ENCODE peak calls at places on chromosomes 7 and 10, in ten cellular contexts. N is ACHN; H is fibroblast of the aortic adventitia; W is NCI-H1417 treated with DMSO at 0.1 percent for 48 hours; X is HuH-7; K is activated T-cell treated with anti-CD3 and anti-CD28 coated beads, Interleukin-2, amount 50 U/mL, for 48 hours; Y is AG08396; Z is substantia nigra; U is left colon; R is Right ventricle myocardium superior. F is an unnamed sample.

GRCh38 chr10:124100124-124100523 is 6.7 kb upstream of the CHST15 start:
- DNase-seq in U (no peak), W (no peak), R (no peak), Y (no peak), N (no peak), K (no peak), H (no peak), Z (no peak), X (no peak), F (no peak)

GRCh38 chr10:132570265-132570664 is 32.7 kb downstream of the INPP5A start:
- DNase-seq in H (no peak), Z (no peak), N (no peak), U (no peak), X (no peak), Y (no peak), W (no peak), K (no peak), R (peak), F (peak)

GRCh38 chr7:39950473-39951155 is 558 bp downstream of the CDK13 start:
- DNase-seq in Z (peak), N (peak), R (peak), U (peak), X (peak), K (peak), W (no peak), Y (peak), H (peak), F (peak)

GRCh38 chr10:70676511-70676910 is 4.2 kb downstream of the ADAMTS14 start:
- DNase-seq in K (no peak), Y (no peak), N (no peak), U (no peak), Z (no peak), H (no peak), W (no peak), R (no peak), X (no peak), F (no peak)

GRCh38 chr10:129914960-129915359 is 49.1 kb downstream of the EBF3 start:
- DNase-seq in N (no peak), W (no peak), H (no peak), K (no peak), U (no peak), X (no peak), Y (no peak), Z (no peak), R (no peak), F (no peak)

GRCh38 chr7:40733111-40733510 is 598.3 kb downstream of the SUGCT start:
- DNase-seq in R (no peak), W (no peak), U (no peak), Z (no peak), N (no peak), H (peak), K (no peak), Y (no peak), X (peak), F (no peak)

GRCh38 chr7:22109761-22110160 is 164.1 kb upstream of the CDCA7L start:
- DNase-seq in K (peak), Z (peak), N (peak), H (peak), U (no peak), R (no peak), W (no peak), Y (peak), X (peak), F (peak)

GRCh38 chr7:34939175-34939574 is 98.1 kb downstream of the DPY19L1 start:
- DNase-seq in X (peak), Z (no peak), Y (peak), W (no peak), K (no peak), H (no peak), R (no peak), U (no peak), N (no peak), F (no peak)

GRCh38 chr10:102672822-102673200 is 28.5 kb downstream of the TRIM8 start:
- DNase-seq in N (no peak), W (no peak), X (no peak), H (no peak), Z (no peak), K (no peak), U (no peak), R (no peak), Y (no peak), F (no peak)

GRCh38 chr7:30302656-30303311 is 18.4 kb downstream of the ZNRF2 start:
- DNase-seq in H (no peak), R (no peak), N (no peak), X (no peak), U (no peak), W (no peak), K (no peak), Z (no peak), Y (no peak), F (no peak)

GRCh38 chr7:44177570-44178131 is 11.6 kb downstream of the GCK start:
- DNase-seq in X (no peak), W (no peak), Y (no peak), U (no peak), H (peak), R (no peak), Z (no peak), K (no peak), N (peak), F (peak)

GRCh38 chr7:33667261-33667660 is 238.1 kb upstream of the BMPER start:
- DNase-seq in Y (no peak), K (no peak), N (no peak), Z (no peak), H (peak), U (no peak), R (no peak), W (no peak), X (no peak), F (no peak)

GRCh38 chr10:99433378-99434020 is 3.1 kb upstream of the GOT1 start:
- DNase-seq in N (peak), R (no peak), Y (no peak), Z (no peak), U (no peak), X (no peak), K (no peak), W (no peak), H (no peak), F (no peak)

GRCh38 chr10:76396126-76396525 is 964.7 kb downstream of the LRMDA start:
- DNase-seq in X (no peak), W (no peak), N (no peak), H (no peak), Y (no peak), U (no peak), K (no peak), R (no peak), Z (no peak), F (no peak)

GRCh38 chr10:93061594-93062498 is 1.2 kb downstream of the CYP26C1 start:
- DNase-seq in K (peak), R (no peak), X (no peak), U (no peak), H (peak), W (no peak), Z (no peak), Y (peak), N (no peak), F (no peak)